ENCODE peak calls at places on chromosomes 13 and 19, in nine cellular contexts. Z is PC-3; Y is WTC11; C is HFFc6; M is activated CD8-positive, alpha-beta T cell treated with anti-CD3 and anti-CD28 coated beads for 36 hours; H is OCI-LY7; D is keratinocyte; Q is cardiac muscle cell; R is suprapubic skin. J is an unnamed sample.
A peak's percentile ranks its signal among the peaks of the same experiment; 100 is the strongest.

GRCh38 chr19:2549701-2550191 is 73.8 kb downstream of the GADD45B start:
- DNase-seq in M (no peak), Z (peak; percentile 76), C (peak; percentile 76), Y (no peak), H (no peak), R (peak; percentile 95), Q (no peak), D (no peak), J (peak; percentile 30)

GRCh38 chr13:36725936-36726335 is 52.1 kb downstream of the SERTM1 start:
- DNase-seq in H (no peak), R (no peak), D (no peak), Y (no peak), C (no peak), M (no peak), Z (no peak), Q (no peak), J (no peak)

GRCh38 chr13:66665991-66666390 is 564.1 kb downstream of the PCDH9 start:
- DNase-seq in H (no peak), M (no peak), Q (peak; percentile 45), R (no peak), Y (peak; percentile 14), C (peak; percentile 94), D (no peak), Z (peak; percentile 33), J (no peak)

GRCh38 chr19:4304509-4305252 is at the start of gene FSD1:
- DNase-seq in D (no peak), H (peak; percentile 77), C (peak; percentile 50), Y (peak; percentile 87), M (peak; percentile 88), Z (peak; percentile 56), R (no peak), Q (peak; percentile 79), J (no peak)

GRCh38 chr19:51689751-51690358 is 3.3 kb upstream of the SPACA6 start:
- DNase-seq in Y (peak; percentile 77), Z (no peak), D (no peak), M (no peak), Q (peak; percentile 85), H (no peak), R (no peak), C (no peak), J (peak; percentile 85)

GRCh38 chr13:113114511-113115362 is 7.9 kb upstream of the F10 start:
- DNase-seq in C (no peak), Z (no peak), Y (no peak), H (no peak), D (no peak), M (no peak), R (peak; percentile 29), Q (no peak), J (peak; percentile 81)

GRCh38 chr19:44673510-44673909 is 2.2 kb downstream of the CEACAM19 start:
- DNase-seq in H (no peak), M (no peak), R (no peak), D (no peak), C (no peak), Y (no peak), Q (no peak), Z (no peak), J (no peak)

GRCh38 chr19:15280915-15281683 is 48.9 kb upstream of the EPHX3 start:
- DNase-seq in Z (peak; percentile 23), R (peak; percentile 89), H (no peak), M (no peak), C (peak; percentile 77), Y (no peak), Q (no peak), D (no peak), J (no peak)

GRCh38 chr19:8240274-8241229 is 31.4 kb downstream of the CERS4 start:
- DNase-seq in C (peak; percentile 82), R (peak; percentile 85), Q (peak; percentile 93), Y (peak; percentile 76), H (peak; percentile 60), M (peak; percentile 86), D (no peak), Z (peak; percentile 90), J (no peak)

GRCh38 chr13:33543631-33544030 is 258.1 kb upstream of the STARD13 start:
- DNase-seq in C (no peak), D (no peak), Z (peak; percentile 8), Q (no peak), Y (no peak), M (no peak), R (no peak), H (peak; percentile 39), J (no peak)

GRCh38 chr19:38031423-38031770 is 124.4 kb downstream of the SIPA1L3 start:
- DNase-seq in R (no peak), Q (no peak), M (no peak), D (no peak), C (no peak), Z (peak; percentile 14), Y (no peak), H (no peak), J (no peak)

GRCh38 chr13:83024226-83024625 is 858.0 kb downstream of the SLITRK1 start:
- DNase-seq in R (no peak), Y (no peak), Z (no peak), C (no peak), Q (no peak), M (no peak), D (no peak), H (no peak), J (no peak)

GRCh38 chr13:97235549-97236206 is 13.5 kb downstream of the MBNL2 start:
- DNase-seq in M (no peak), Q (no peak), R (no peak), D (no peak), H (no peak), Y (no peak), C (no peak), Z (no peak), J (no peak)
- TF ChIP-seq CTCF in M (no peak), Q (no peak), R (no peak), D (no peak), H (no peak), Y (no peak), C (no peak), Z (no peak), J (no peak)

GRCh38 chr13:61684976-61685682 is 269.5 kb upstream of the PCDH20 start:
- DNase-seq in Z (no peak), M (no peak), R (no peak), H (no peak), D (no peak), Y (no peak), C (no peak), Q (no peak), J (no peak)

DNA sequence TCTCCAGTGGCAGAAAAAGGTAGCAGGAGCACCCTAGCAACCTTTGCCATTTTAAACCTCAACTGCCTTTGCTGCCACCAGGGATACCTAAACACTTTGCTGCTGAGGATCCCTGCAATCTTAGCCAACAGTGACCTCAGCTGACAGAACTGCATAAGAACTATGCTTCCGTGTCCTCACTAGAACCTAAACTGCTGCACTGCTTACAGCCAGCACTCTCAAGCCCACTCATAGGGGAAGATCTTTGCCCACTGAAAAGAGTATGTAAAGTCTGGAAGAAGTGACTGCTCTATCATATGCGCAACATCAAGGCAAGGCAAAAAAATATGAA is 270.0 kb upstream of the PCDH20 start:
- DNase-seq in R (no peak), Z (no peak), M (no peak), C (no peak), H (no peak), D (no peak), Y (peak; percentile 28), Q (peak; percentile 61), J (no peak)
- TF ChIP-seq CTCF in R (no peak), Z (peak; percentile 18), M (no peak), C (no peak), H (no peak), D (peak; percentile 11), Y (peak; percentile 14), Q (no peak), J (peak; percentile 44)

GRCh38 chr19:34359140-34359953 is 5.6 kb upstream of the GPI start:
- DNase-seq in D (peak; percentile 97), H (peak; percentile 84), M (peak; percentile 99), R (peak; percentile 95), C (peak; percentile 75), Z (peak; percentile 96), Y (peak; percentile 93), Q (peak; percentile 95), J (peak; percentile 99)
- TF ChIP-seq CTCF in D (peak; percentile 72), H (peak; percentile 65), M (peak; percentile 48), R (peak; percentile 42), C (peak; percentile 60), Z (peak; percentile 58), Y (no peak), Q (peak; percentile 69), J (peak; percentile 81)

DNA sequence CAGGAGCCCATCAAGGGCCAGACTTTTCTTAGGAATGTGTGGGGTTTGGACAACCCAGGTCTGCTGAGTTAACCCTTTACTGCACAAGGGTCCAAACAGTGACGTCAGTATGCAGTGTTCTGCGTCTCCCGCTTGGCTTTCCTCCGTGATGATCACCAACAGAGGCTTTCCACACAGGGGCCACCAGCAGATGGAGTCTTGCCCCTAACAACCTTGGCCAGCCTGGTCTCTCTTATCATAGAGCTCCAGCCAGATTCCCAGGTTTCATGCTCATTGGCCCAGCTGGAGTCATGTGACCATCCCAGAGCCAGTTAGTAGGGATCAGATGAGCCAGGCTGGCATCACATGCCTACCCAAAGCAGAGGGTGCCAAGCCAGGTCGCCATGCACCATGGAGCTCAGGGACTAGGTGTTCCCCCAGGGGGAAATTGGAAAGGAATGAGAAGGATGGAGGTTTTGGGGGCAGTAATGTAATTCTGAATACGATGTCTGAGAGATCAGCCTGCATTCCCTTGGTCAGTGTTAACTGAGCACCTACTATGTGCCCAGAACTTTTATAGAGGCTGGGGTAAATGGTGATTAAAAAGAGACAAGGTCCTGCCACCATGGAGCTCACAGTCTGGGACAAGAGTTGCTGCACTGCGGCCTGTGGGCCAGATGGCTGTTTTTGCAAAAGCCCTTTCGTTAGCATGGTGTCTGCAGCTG is 61.2 kb downstream of the MYH14 start:
- DNase-seq in Y (no peak), H (no peak), Q (no peak), C (no peak), D (no peak), Z (no peak), M (no peak), R (no peak), J (no peak)
- TF ChIP-seq CTCF in Y (no peak), H (no peak), Q (no peak), C (no peak), D (no peak), Z (no peak), M (no peak), R (no peak), J (no peak)

GRCh38 chr19:55674841-55675660 is at the start of gene EPN1:
- DNase-seq in Z (peak; percentile 99), C (peak; percentile 95), M (peak; percentile 98), H (peak; percentile 98), Y (peak; percentile 97), D (peak; percentile 73), R (peak; percentile 98), Q (peak; percentile 99), J (peak; percentile 98)
- TF ChIP-seq CTCF in Z (no peak), C (no peak), M (no peak), H (no peak), Y (no peak), D (no peak), R (no peak), Q (no peak), J (no peak)

GRCh38 chr19:56751078-56751489 is 79.5 kb upstream of the ZNF835 start:
- DNase-seq in D (no peak), R (no peak), Y (no peak), Z (no peak), M (no peak), Q (no peak), C (no peak), H (no peak), J (no peak)

GRCh38 chr19:56746367-56746766 is 74.8 kb upstream of the ZNF835 start:
- DNase-seq in C (no peak), Q (no peak), Y (no peak), R (no peak), Z (no peak), D (no peak), H (no peak), M (no peak), J (no peak)

GRCh38 chr19:56750658-56751057 is 79.1 kb upstream of the ZNF835 start:
- DNase-seq in D (no peak), Q (no peak), Y (no peak), C (no peak), M (no peak), H (no peak), R (no peak), Z (no peak), J (no peak)

GRCh38 chr19:56748443-56748842 is 76.9 kb upstream of the ZNF835 start:
- DNase-seq in Y (no peak), M (peak; percentile 4), Z (peak; percentile 50), C (peak; percentile 2), H (peak; percentile 11), Q (no peak), R (no peak), D (no peak), J (no peak)
- TF ChIP-seq CTCF in Y (no peak), M (peak; percentile 41), Z (peak; percentile 63), C (peak; percentile 59), H (peak; percentile 77), Q (peak; percentile 37), R (peak; percentile 26), D (peak; percentile 20), J (peak; percentile 25)